ENCODE peak calls at places on chromosomes 16 and 17, in four cellular contexts. One of them, this sample, is unnamed.

GRCh38 chr17:75516619-75517276 is 420 bp downstream of the TSEN54 start:
- DNase-seq in HepG2: no peak
- DNase-seq in K562: peak; percentile 50
- DNase-seq in H1: no peak
- DNase-seq in this sample: no peak

GRCh38 chr17:43601280-43602050 is 55.3 kb upstream of the ETV4 start:
- DNase-seq in HepG2: no peak
- DNase-seq in H1: no peak
- DNase-seq in K562: no peak
- DNase-seq in this sample: no peak

GRCh38 chr16:28205974-28206373 is 5.8 kb downstream of the XPO6 start:
- DNase-seq in HepG2: no peak
- DNase-seq in K562: no peak
- DNase-seq in H1: no peak
- DNase-seq in this sample: no peak

GRCh38 chr16:14110728-14111251 is 39.7 kb downstream of the MRTFB start:
- DNase-seq in H1: no peak
- DNase-seq in K562: no peak
- DNase-seq in HepG2: no peak
- DNase-seq in this sample: no peak

GRCh38 chr16:89155184-89155679 is 16.3 kb upstream of the CDH15 start:
- DNase-seq in H1: no peak
- DNase-seq in HepG2: no peak
- DNase-seq in K562: no peak
- DNase-seq in this sample: no peak

GRCh38 chr16:84843149-84844048 is 23.6 kb downstream of the CRISPLD2 start:
- DNase-seq in HepG2: no peak
- DNase-seq in K562: no peak
- DNase-seq in H1: no peak
- DNase-seq in this sample: no peak

GRCh38 chr16:58614212-58614611 is 15.4 kb downstream of the CNOT1 start:
- DNase-seq in HepG2: no peak
- DNase-seq in H1: no peak
- DNase-seq in K562: no peak
- DNase-seq in this sample: no peak

GRCh38 chr16:3863587-3863986 is 16.9 kb downstream of the CREBBP start:
- DNase-seq in K562: no peak
- DNase-seq in HepG2: no peak
- DNase-seq in H1: no peak
- DNase-seq in this sample: no peak

GRCh38 chr17:30970757-30971567 is at the start of gene RNF135:
- DNase-seq in HepG2: no peak
- DNase-seq in K562: no peak
- DNase-seq in H1: peak; percentile 53
- DNase-seq in this sample: peak; percentile 63

GRCh38 chr17:19306160-19307111 is 56.1 kb downstream of the B9D1 start:
- DNase-seq in H1: no peak
- DNase-seq in K562: no peak
- DNase-seq in HepG2: peak; percentile 67
- DNase-seq in this sample: no peak

GRCh38 chr16:11619327-11619851 is 32.7 kb upstream of the LITAF start:
- DNase-seq in K562: no peak
- DNase-seq in HepG2: no peak
- DNase-seq in H1: no peak
- DNase-seq in this sample: no peak

GRCh38 chr17:72294487-72294893 is 173.7 kb downstream of the SOX9 start:
- DNase-seq in H1: no peak
- DNase-seq in HepG2: no peak
- DNase-seq in K562: no peak
- DNase-seq in this sample: no peak

GRCh38 chr16:27097671-27098275 is 31.0 kb downstream of the C16orf82 start:
- DNase-seq in HepG2: no peak
- DNase-seq in K562: no peak
- DNase-seq in H1: no peak
- DNase-seq in this sample: no peak

GRCh38 chr17:2784864-2785263 is 11.4 kb upstream of the RAP1GAP2 start:
- DNase-seq in H1: no peak
- DNase-seq in K562: no peak
- DNase-seq in HepG2: no peak
- DNase-seq in this sample: no peak

DNA sequence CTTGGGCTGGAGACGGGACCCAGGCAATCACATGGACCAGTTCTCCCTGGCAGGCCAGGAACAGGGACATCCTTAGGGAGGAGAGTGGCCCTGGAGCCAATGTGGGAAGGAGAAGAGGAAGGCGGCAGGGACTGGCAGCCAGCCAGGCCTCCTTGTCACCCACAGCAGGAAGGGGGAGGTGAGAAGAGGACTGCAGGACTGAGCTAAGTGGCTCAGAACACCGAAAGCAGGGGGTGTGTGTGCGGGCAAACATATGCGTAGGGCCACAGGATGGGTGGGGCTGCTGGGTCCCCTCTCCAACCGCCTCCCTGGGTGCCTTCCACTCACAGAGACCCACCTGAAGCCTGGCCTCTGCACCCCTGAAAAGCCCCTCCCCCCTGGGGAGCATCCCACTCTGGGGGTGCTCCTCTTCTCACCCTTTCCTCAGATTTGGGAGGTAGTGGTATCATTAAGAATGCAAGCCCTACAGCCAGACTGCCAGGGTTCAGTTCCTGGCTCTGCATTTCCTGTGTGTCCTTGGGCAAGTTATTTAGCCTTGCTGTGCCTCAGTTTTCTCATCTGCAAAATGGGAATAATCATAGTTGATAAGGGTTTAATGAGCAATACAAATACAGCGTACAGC is 8.1 kb downstream of the PNMT start:
- DNase-seq in HepG2: no peak
- DNase-seq in K562: peak; percentile 60
- DNase-seq in H1: no peak
- DNase-seq in this sample: no peak
- TF ChIP-seq SIN3A in HepG2: no peak
- TF ChIP-seq SIN3A in K562: no peak
- TF ChIP-seq SIN3A in H1: no peak
- TF ChIP-seq SIN3A in this sample: no peak

DNA sequence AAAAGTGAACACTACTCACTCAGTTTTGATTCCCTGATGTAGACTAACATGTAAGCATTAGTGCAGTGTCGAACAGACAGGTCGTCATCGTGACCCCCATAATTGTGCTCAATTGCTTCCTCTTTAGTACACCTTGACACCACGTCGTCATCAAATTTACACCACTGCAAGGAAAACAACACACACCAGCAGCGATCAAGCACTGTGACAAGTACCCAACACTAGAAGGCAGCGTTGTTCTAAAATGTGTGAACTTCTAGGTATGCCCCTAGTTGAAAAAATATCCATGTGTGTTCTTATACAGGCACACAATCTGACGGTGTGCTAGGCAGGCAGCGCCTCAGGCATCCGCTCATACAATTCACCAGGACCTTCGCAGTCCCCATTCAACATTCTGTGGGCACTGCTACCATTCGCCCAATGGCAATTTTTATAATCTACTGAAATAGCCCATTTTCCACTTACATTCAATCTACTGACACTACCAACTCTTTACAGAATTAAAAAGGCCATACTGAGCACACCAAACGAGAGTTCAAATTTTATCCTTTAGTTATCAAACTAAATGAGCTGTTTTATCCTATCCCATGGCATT is 23.1 kb downstream of the LITAFD start:
- DNase-seq in K562: no peak
- DNase-seq in HepG2: peak; percentile 59
- DNase-seq in H1: no peak
- DNase-seq in this sample: peak; percentile 19
- TF ChIP-seq SIN3A in K562: no peak
- TF ChIP-seq SIN3A in HepG2: no peak
- TF ChIP-seq SIN3A in H1: no peak
- TF ChIP-seq SIN3A in this sample: no peak

GRCh38 chr16:30843501-30843900 is 50.4 kb downstream of the BCL7C start:
- DNase-seq in HepG2: no peak
- DNase-seq in H1: no peak
- DNase-seq in K562: no peak
- DNase-seq in this sample: no peak

GRCh38 chr16:30844346-30844670 is 49.6 kb downstream of the BCL7C start:
- DNase-seq in H1: no peak
- DNase-seq in K562: no peak
- DNase-seq in HepG2: no peak
- DNase-seq in this sample: no peak

GRCh38 chr16:30846649-30847402 is 47.1 kb downstream of the BCL7C start:
- DNase-seq in K562: no peak
- DNase-seq in HepG2: no peak
- DNase-seq in H1: no peak
- DNase-seq in this sample: no peak

GRCh38 chr16:30842971-30843370 is 50.9 kb downstream of the BCL7C start:
- DNase-seq in H1: no peak
- DNase-seq in K562: no peak
- DNase-seq in HepG2: no peak
- DNase-seq in this sample: no peak

DNA sequence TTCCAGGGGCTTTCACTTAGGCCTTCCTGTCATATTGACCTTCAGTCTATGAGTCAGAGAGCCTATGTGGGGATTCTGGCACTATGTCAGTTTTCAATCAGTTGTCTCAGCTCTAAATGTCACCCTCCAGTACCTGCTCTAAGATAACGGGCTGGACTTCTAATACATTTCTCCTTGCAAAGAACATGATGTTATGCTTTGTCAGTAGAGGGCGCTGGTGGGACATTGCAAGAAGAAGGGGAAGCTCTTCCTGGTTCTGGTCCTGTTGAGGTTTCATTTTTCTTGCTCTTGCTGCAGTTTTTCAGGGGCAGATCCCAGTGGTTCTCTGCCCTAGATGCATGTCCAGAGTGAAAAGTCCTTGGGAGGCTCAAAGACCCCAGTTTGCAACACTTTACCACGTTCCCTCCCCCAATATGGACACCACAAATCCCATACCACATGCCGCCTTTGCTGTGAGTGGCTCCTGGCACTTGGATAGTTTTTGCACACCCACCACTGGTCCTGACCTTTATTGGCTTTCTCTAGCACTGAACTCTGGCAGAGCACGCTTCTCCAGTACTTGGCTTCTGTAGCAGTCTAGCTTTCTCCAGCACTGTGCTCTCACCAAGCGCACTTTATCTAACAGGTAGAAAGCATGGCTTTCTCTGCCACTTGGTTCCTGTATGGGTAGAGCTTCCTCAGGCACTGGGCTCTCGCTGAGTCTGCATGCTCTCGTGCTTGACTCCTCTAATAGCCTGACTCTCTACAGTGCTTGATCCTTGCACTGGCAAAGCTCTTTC is 49.0 kb downstream of the BCL7C start:
- DNase-seq in K562: peak; percentile 87
- DNase-seq in H1: peak; percentile 13
- DNase-seq in HepG2: peak; percentile 97
- DNase-seq in this sample: peak; percentile 71
- TF ChIP-seq SIN3A in K562: no peak
- TF ChIP-seq SIN3A in H1: no peak
- TF ChIP-seq SIN3A in HepG2: no peak
- TF ChIP-seq SIN3A in this sample: no peak

GRCh38 chr17:60941028-60941427 is 263.4 kb downstream of the BCAS3 start:
- DNase-seq in K562: no peak
- DNase-seq in H1: no peak
- DNase-seq in HepG2: no peak
- DNase-seq in this sample: no peak
- TF ChIP-seq SIN3A in K562: no peak
- TF ChIP-seq SIN3A in H1: no peak
- TF ChIP-seq SIN3A in HepG2: no peak
- TF ChIP-seq SIN3A in this sample: no peak

GRCh38 chr16:30958164-30959083 is 870 bp downstream of the SETD1A start:
- DNase-seq in H1: no peak
- DNase-seq in HepG2: peak; percentile 71
- DNase-seq in K562: peak; percentile 89
- DNase-seq in this sample: peak; percentile 35
- TF ChIP-seq SIN3A in H1: no peak
- TF ChIP-seq SIN3A in HepG2: peak; percentile 19
- TF ChIP-seq SIN3A in K562: peak; percentile 54
- TF ChIP-seq SIN3A in this sample: no peak

GRCh38 chr17:49638818-49639217 is 39.1 kb downstream of the SPOP start:
- DNase-seq in H1: no peak
- DNase-seq in HepG2: no peak
- DNase-seq in K562: no peak
- DNase-seq in this sample: no peak
- TF ChIP-seq SIN3A in H1: no peak
- TF ChIP-seq SIN3A in HepG2: no peak
- TF ChIP-seq SIN3A in K562: no peak
- TF ChIP-seq SIN3A in this sample: no peak

GRCh38 chr17:57979076-57979475 is 9.0 kb downstream of the VEZF1 start:
- DNase-seq in H1: no peak
- DNase-seq in HepG2: no peak
- DNase-seq in K562: no peak
- DNase-seq in this sample: no peak

GRCh38 chr17:57980522-57980921 is 7.5 kb downstream of the VEZF1 start:
- DNase-seq in K562: no peak
- DNase-seq in H1: no peak
- DNase-seq in HepG2: no peak
- DNase-seq in this sample: no peak

GRCh38 chr17:57975044-57975443 is 13.0 kb downstream of the VEZF1 start:
- DNase-seq in H1: no peak
- DNase-seq in HepG2: peak; percentile 60
- DNase-seq in K562: no peak
- DNase-seq in this sample: no peak

GRCh38 chr17:57972151-57972550 is 15.9 kb downstream of the VEZF1 start:
- DNase-seq in K562: no peak
- DNase-seq in HepG2: no peak
- DNase-seq in H1: no peak
- DNase-seq in this sample: no peak

GRCh38 chr17:57976594-57976993 is 11.5 kb downstream of the VEZF1 start:
- DNase-seq in K562: no peak
- DNase-seq in HepG2: no peak
- DNase-seq in H1: no peak
- DNase-seq in this sample: no peak
- TF ChIP-seq SIN3A in K562: no peak
- TF ChIP-seq SIN3A in HepG2: no peak
- TF ChIP-seq SIN3A in H1: no peak
- TF ChIP-seq SIN3A in this sample: no peak

This sample was measured in HCT116.